ENCODE peak calls at places on chromosomes 13 and 19, in five cellular contexts. C is AG04450; N is omental fat pad; G is G401; A is stimulated activated CD8-positive, alpha-beta memory T cell treated with anti-CD3 and anti-CD28 coated beads, Interleukin-4, amount 100 ng/mL, for 24 hours. X is an unnamed sample.

GRCh38 chr19:609001-609340 is 19.3 kb downstream of the HCN2 start:
- DNase-seq in N (no peak), G (no peak), A (no peak), C (no peak), X (no peak)

GRCh38 chr13:101144808-101145419 is 271.4 kb downstream of the NALCN start:
- DNase-seq in A (no peak), C (peak), N (no peak), G (peak), X (peak)

GRCh38 chr13:101654916-101655315 is 202.4 kb downstream of the ITGBL1 start:
- DNase-seq in C (no peak), N (no peak), G (no peak), A (no peak), X (no peak)

GRCh38 chr13:35552172-35552844 is 75.8 kb upstream of the MAB21L1 start:
- DNase-seq in N (no peak), G (no peak), C (no peak), A (no peak), X (no peak)

GRCh38 chr13:110126391-110126961 is 180.5 kb downstream of the COL4A1 start:
- DNase-seq in A (no peak), C (peak), G (no peak), N (no peak), X (peak)

GRCh38 chr19:51357952-51358351 is 8.2 kb downstream of the ETFB start:
- DNase-seq in G (no peak), N (no peak), C (no peak), A (no peak), X (no peak)

GRCh38 chr19:14479985-14480694 is 5.0 kb upstream of the PTGER1 start:
- DNase-seq in G (peak), N (no peak), A (peak), C (no peak), X (no peak)

GRCh38 chr19:30529876-30530275 is 157.7 kb downstream of the ZNF536 start:
- DNase-seq in A (no peak), G (no peak), C (no peak), N (no peak), X (no peak)

GRCh38 chr19:40893112-40893511 is 11.1 kb upstream of the CYP2A7 start:
- DNase-seq in C (no peak), A (no peak), N (no peak), G (no peak), X (no peak)

GRCh38 chr19:8028951-8029491 is 23.5 kb upstream of the CCL25 start:
- DNase-seq in G (peak), C (no peak), A (no peak), N (no peak), X (no peak)

GRCh38 chr13:51714663-51715168 is 89.2 kb downstream of the DHRS12 start:
- DNase-seq in A (no peak), G (no peak), N (no peak), C (peak), X (no peak)

GRCh38 chr19:33401683-33402420 is 28.3 kb downstream of the CEBPG start:
- DNase-seq in A (no peak), G (no peak), N (no peak), C (no peak), X (no peak)

X was measured in astrocyte of the cerebellum.